ENCODE peak calls at places on chromosomes 2 and 18, in four cellular contexts. E, J, Z and W are unnamed samples.

GRCh38 chr2:150596071-150596470 is 108.6 kb upstream of the RND3 start:
- DNase-seq in E (no peak), J (no peak), Z (no peak), W (no peak)

GRCh38 chr2:40192864-40193669 is 258.8 kb downstream of the SLC8A1 start:
- DNase-seq in E (no peak), J (no peak), Z (no peak), W (no peak)

GRCh38 chr2:163884416-163884815 is 148.6 kb upstream of the FIGN start:
- DNase-seq in E (no peak), J (no peak), Z (no peak), W (no peak)

GRCh38 chr2:15636972-15637785 is 45.5 kb downstream of the DDX1 start:
- DNase-seq in E (peak; percentile 77), J (peak; percentile 71), Z (peak; percentile 74), W (peak; percentile 74)

GRCh38 chr2:23381084-23381483 is 3.9 kb upstream of the KLHL29 start:
- DNase-seq in E (peak; percentile 49), J (peak; percentile 18), Z (no peak), W (no peak)

GRCh38 chr2:237154894-237155851 is 69.5 kb downstream of the COPS8 start:
- DNase-seq in E (no peak), J (no peak), Z (no peak), W (no peak)

GRCh38 chr2:228649876-228650275 is 468.4 kb upstream of the SPHKAP start:
- DNase-seq in E (no peak), J (no peak), Z (no peak), W (no peak)

GRCh38 chr2:100182494-100183355 is 40.3 kb upstream of the AFF3 start:
- DNase-seq in E (no peak), J (no peak), Z (peak; percentile 16), W (no peak)

GRCh38 chr2:64284751-64285150 is 140.5 kb upstream of the PELI1 start:
- DNase-seq in E (no peak), J (no peak), Z (no peak), W (no peak)

GRCh38 chr18:64097497-64097896 is 51.4 kb downstream of the LINC00305 start:
- DNase-seq in E (no peak), J (no peak), Z (no peak), W (no peak)

GRCh38 chr2:18501156-18501555 is 59.3 kb downstream of the RDH14 start:
- DNase-seq in E (no peak), J (no peak), Z (no peak), W (no peak)

GRCh38 chr2:18503686-18504085 is 56.8 kb downstream of the RDH14 start:
- DNase-seq in E (no peak), J (no peak), Z (no peak), W (no peak)

GRCh38 chr2:18498531-18498930 is 61.9 kb downstream of the RDH14 start:
- DNase-seq in E (no peak), J (no peak), Z (no peak), W (no peak)

GRCh38 chr2:18496516-18496915 is 63.9 kb downstream of the RDH14 start:
- DNase-seq in E (no peak), J (no peak), Z (no peak), W (no peak)

GRCh38 chr2:18500333-18500732 is 60.1 kb downstream of the RDH14 start:
- DNase-seq in E (no peak), J (no peak), Z (no peak), W (no peak)
- TF ChIP-seq USF2 in E (no peak), J (no peak), Z (no peak), W (no peak)

GRCh38 chr2:17918789-17919188 is 40.3 kb downstream of the KCNS3 start:
- DNase-seq in E (no peak), J (no peak), Z (peak; percentile 25), W (no peak)
- TF ChIP-seq USF2 in E (no peak), J (no peak), Z (no peak), W (no peak)

GRCh38 chr2:71791051-71791450 is 337.7 kb downstream of the DYSF start:
- DNase-seq in E (no peak), J (no peak), Z (no peak), W (no peak)

GRCh38 chr2:71794611-71795010 is 341.2 kb downstream of the DYSF start:
- DNase-seq in E (no peak), J (no peak), Z (no peak), W (no peak)

GRCh38 chr2:71793965-71794364 is 340.6 kb downstream of the DYSF start:
- DNase-seq in E (no peak), J (no peak), Z (no peak), W (no peak)

GRCh38 chr2:71791501-71792135 is 338.3 kb downstream of the DYSF start:
- DNase-seq in E (no peak), J (no peak), Z (no peak), W (no peak)

GRCh38 chr2:71792926-71793761 is 339.8 kb downstream of the DYSF start:
- DNase-seq in E (no peak), J (peak; percentile 21), Z (no peak), W (no peak)
- TF ChIP-seq USF2 in E (no peak), J (no peak), Z (no peak), W (no peak)

DNA sequence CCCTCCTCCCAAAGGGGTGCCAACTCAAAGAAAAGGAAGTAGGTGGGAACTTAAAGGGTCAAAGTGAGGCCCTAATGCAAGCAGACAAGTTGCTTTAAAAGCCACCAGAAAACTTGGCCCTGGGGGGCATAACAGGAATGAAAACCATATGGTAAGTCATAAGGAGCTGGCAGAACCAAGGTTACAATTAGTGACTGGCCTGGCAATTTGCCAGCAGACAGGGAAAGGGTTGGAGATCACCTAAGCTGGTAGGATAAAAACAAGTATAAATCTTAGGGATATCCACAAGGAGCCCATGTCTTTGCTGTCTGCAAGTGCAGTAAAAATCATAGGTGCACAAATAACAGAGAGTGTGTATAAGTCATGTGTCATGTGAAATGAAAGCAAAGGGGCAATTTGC is 256.7 kb upstream of the LRRTM4 start:
- DNase-seq in E (no peak), J (no peak), Z (no peak), W (no peak)
- TF ChIP-seq USF2 in E (no peak), J (no peak), Z (no peak), W (no peak)

DNA sequence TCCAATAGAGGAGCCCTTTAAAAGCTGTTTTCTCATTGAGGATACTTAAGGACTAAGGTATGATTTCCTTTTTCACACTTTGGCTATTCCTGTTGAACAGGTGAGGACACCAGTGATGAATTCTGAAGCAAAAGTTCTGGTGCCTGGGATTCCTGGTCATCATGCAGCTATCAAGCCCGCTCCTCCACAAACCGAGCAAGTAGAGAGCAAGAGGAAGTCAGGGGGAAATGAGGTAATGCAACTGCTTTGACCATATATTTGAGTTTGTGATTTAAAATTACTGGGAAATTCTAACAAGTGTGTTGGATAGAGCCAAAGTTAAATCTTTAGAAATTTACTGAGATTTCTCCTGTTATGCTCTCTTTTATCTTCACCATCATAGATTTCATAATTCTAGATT is 33.0 kb downstream of the WDR43 start:
- DNase-seq in E (no peak), J (no peak), Z (no peak), W (no peak)
- TF ChIP-seq USF2 in E (no peak), J (no peak), Z (no peak), W (no peak)

DNA sequence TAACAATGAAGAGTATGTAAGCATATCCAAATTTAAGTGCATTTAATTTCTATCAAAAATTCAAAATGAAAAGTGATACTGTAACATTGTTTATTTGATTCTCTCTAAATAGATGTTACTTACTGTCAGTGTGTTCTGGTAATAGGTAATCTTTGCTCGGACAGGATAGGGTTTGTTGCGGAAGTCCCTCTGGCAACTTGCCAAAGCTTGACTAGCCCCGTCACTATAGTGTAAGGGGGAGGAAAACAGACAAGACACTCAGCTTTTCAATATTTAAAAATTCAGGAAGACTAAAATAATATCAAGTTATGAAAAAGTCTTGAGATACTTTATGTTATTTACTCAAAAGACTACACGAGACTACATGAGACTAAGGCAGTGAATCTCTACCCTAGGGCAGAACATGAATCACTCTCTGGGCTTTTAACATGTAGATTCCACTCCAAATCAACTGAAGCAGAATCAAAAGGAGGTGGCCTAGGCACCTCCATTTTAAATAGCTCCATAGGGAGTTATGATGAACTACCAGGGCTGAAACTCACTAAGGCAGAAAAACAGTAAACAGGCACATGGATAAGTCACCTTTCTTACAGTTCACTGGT is 5.9 kb downstream of the LMAN1 start:
- DNase-seq in E (no peak), J (no peak), Z (no peak), W (peak; percentile 10)
- TF ChIP-seq USF2 in E (no peak), J (no peak), Z (no peak), W (no peak)

GRCh38 chr18:46388295-46388694 is 268.7 kb downstream of the LOXHD1 start:
- DNase-seq in E (no peak), J (no peak), Z (no peak), W (no peak)
- TF ChIP-seq USF2 in E (no peak), J (no peak), Z (no peak), W (no peak)

DNA sequence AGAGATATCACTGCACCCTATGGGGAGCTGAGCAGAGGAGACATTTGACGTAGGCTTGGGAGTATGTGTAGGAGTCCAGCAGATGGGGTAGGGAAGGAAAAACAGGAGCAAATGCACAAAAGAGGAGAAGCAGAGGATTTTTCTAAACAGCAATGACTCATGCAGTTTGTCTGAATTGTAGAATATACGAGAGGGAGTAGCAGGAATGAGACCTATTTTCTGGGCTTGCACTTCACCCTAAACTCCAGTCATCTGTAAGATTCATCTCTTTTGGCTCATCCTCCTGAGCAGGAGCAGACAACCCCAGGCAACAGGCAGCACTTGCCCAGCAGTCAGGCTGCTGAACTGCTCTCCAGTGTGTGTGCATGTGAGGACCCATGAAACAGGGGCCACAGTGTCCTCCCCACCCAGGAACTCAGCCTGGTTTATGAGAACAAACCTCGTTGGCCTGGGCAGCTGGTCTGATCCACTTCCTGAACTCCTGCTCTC is 100.2 kb upstream of the CDC42EP3 start:
- DNase-seq in E (no peak), J (no peak), Z (no peak), W (no peak)
- TF ChIP-seq USF2 in E (no peak), J (no peak), Z (no peak), W (no peak)

GRCh38 chr2:71561441-71562267 is 108.3 kb downstream of the DYSF start:
- DNase-seq in E (no peak), J (no peak), Z (no peak), W (no peak)

GRCh38 chr2:71559080-71559827 is 105.9 kb downstream of the DYSF start:
- DNase-seq in E (no peak), J (no peak), Z (no peak), W (no peak)

GRCh38 chr2:71559828-71560210 is 106.5 kb downstream of the DYSF start:
- DNase-seq in E (no peak), J (no peak), Z (no peak), W (no peak)

GRCh38 chr2:71558300-71559051 is 105.1 kb downstream of the DYSF start:
- DNase-seq in E (peak; percentile 38), J (no peak), Z (no peak), W (no peak)

DNA sequence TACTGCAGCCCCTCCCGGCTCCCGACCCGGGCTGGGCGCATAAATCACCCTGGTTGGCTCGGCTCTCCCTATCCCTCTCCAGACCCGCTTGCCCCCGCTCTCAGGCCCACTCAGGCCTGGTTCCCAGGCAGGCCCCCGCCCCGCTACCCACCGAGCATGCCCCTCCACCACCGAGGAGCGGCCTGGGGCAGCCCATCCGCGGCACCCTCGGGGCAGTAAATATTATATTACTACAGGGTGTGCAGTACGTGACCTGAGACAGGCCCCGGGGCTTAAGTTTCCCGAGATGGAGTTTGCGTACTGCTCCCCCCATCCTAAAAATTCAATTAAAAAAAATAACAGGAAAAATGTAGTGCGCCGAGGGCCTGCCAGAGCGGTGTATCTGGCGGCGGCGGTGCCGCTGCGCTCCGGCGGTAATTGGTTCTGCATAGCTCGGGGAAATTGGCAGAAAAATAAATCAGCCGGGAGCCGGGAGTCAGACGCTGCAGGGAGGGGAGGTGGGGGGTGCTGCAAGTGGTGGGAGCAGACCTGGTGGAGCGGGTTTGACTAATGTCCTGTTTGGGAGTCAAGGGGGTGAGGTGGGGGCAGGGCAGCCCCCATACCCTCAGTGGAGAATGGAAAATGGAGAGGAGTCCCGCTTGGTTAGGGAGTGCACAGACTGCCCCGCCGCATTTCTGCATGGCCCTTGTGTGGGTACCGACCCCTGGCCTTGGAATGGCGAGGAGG is 107.1 kb downstream of the DYSF start:
- DNase-seq in E (no peak), J (no peak), Z (no peak), W (no peak)
- TF ChIP-seq USF2 in E (no peak), J (no peak), Z (no peak), W (no peak)